ENCODE peak calls at places on chromosomes 3 and 15, in seven cellular contexts. One of them, this sample, is unnamed.

GRCh38 chr3:134485075-134485536 is 679 bp downstream of the ANAPC13 start:
- DNase-seq in ovary: peak
- DNase-seq in hepatocyte: peak
- DNase-seq in astrocyte of the cerebellum: no peak
- DNase-seq in heart right ventricle: no peak
- DNase-seq in AG04450: no peak
- DNase-seq in fibroblast of lung: no peak
- DNase-seq in this sample: no peak

GRCh38 chr15:68154923-68155559 is 50.1 kb downstream of the CALML4 start:
- DNase-seq in ovary: peak
- DNase-seq in hepatocyte: peak
- DNase-seq in astrocyte of the cerebellum: peak
- DNase-seq in heart right ventricle: no peak
- DNase-seq in AG04450: peak
- DNase-seq in fibroblast of lung: peak
- DNase-seq in this sample: peak

GRCh38 chr3:53102601-53103147 is 27.6 kb downstream of the RFT1 start:
- DNase-seq in ovary: no peak
- DNase-seq in hepatocyte: no peak
- DNase-seq in astrocyte of the cerebellum: no peak
- DNase-seq in heart right ventricle: no peak
- DNase-seq in AG04450: no peak
- DNase-seq in fibroblast of lung: no peak
- DNase-seq in this sample: no peak

GRCh38 chr3:158313344-158313927 is 203.5 kb downstream of the RSRC1 start:
- DNase-seq in ovary: no peak
- DNase-seq in hepatocyte: peak
- DNase-seq in astrocyte of the cerebellum: no peak
- DNase-seq in heart right ventricle: no peak
- DNase-seq in AG04450: no peak
- DNase-seq in fibroblast of lung: peak
- DNase-seq in this sample: peak

GRCh38 chr15:62477929-62478328 is 312.8 kb upstream of the C2CD4B start:
- DNase-seq in ovary: no peak
- DNase-seq in hepatocyte: no peak
- DNase-seq in astrocyte of the cerebellum: no peak
- DNase-seq in heart right ventricle: no peak
- DNase-seq in AG04450: no peak
- DNase-seq in fibroblast of lung: no peak
- DNase-seq in this sample: no peak

GRCh38 chr3:128753715-128754114 is 27.7 kb downstream of the RAB7A start:
- DNase-seq in ovary: no peak
- DNase-seq in hepatocyte: no peak
- DNase-seq in astrocyte of the cerebellum: no peak
- DNase-seq in heart right ventricle: no peak
- DNase-seq in AG04450: no peak
- DNase-seq in fibroblast of lung: no peak
- DNase-seq in this sample: no peak

GRCh38 chr15:47349179-47349578 is 368.1 kb upstream of the SEMA6D start:
- DNase-seq in ovary: no peak
- DNase-seq in hepatocyte: no peak
- DNase-seq in astrocyte of the cerebellum: no peak
- DNase-seq in heart right ventricle: no peak
- DNase-seq in AG04450: no peak
- DNase-seq in fibroblast of lung: no peak
- DNase-seq in this sample: no peak

GRCh38 chr3:72143322-72143721 is 358.4 kb upstream of the PROK2 start:
- DNase-seq in ovary: no peak
- DNase-seq in hepatocyte: no peak
- DNase-seq in astrocyte of the cerebellum: no peak
- DNase-seq in heart right ventricle: no peak
- DNase-seq in AG04450: no peak
- DNase-seq in fibroblast of lung: peak
- DNase-seq in this sample: no peak

GRCh38 chr3:71131385-71131871 is 452.1 kb downstream of the FOXP1 start:
- DNase-seq in ovary: no peak
- DNase-seq in hepatocyte: no peak
- DNase-seq in astrocyte of the cerebellum: no peak
- DNase-seq in heart right ventricle: no peak
- DNase-seq in AG04450: no peak
- DNase-seq in fibroblast of lung: no peak
- DNase-seq in this sample: no peak

GRCh38 chr15:88695046-88695445 is 56.2 kb downstream of the ISG20 start:
- DNase-seq in ovary: no peak
- DNase-seq in hepatocyte: no peak
- DNase-seq in astrocyte of the cerebellum: no peak
- DNase-seq in heart right ventricle: no peak
- DNase-seq in AG04450: no peak
- DNase-seq in fibroblast of lung: no peak
- DNase-seq in this sample: no peak

GRCh38 chr3:114649331-114649730 is 355.5 kb downstream of the TIGIT start:
- DNase-seq in ovary: no peak
- DNase-seq in hepatocyte: no peak
- DNase-seq in astrocyte of the cerebellum: no peak
- DNase-seq in heart right ventricle: no peak
- DNase-seq in AG04450: no peak
- DNase-seq in fibroblast of lung: no peak
- DNase-seq in this sample: no peak

GRCh38 chr3:155370198-155370597 is 76.7 kb upstream of the STRIT1 start:
- DNase-seq in ovary: no peak
- DNase-seq in hepatocyte: no peak
- DNase-seq in astrocyte of the cerebellum: no peak
- DNase-seq in heart right ventricle: peak
- DNase-seq in AG04450: no peak
- DNase-seq in fibroblast of lung: no peak
- DNase-seq in this sample: no peak

GRCh38 chr15:63891079-63891762 is 57.5 kb upstream of the HERC1 start:
- DNase-seq in ovary: peak
- DNase-seq in hepatocyte: peak
- DNase-seq in astrocyte of the cerebellum: peak
- DNase-seq in heart right ventricle: peak
- DNase-seq in AG04450: peak
- DNase-seq in fibroblast of lung: peak
- DNase-seq in this sample: peak

GRCh38 chr3:143479727-143480126 is 360.2 kb downstream of the CHST2 start:
- DNase-seq in ovary: no peak
- DNase-seq in hepatocyte: no peak
- DNase-seq in astrocyte of the cerebellum: no peak
- DNase-seq in heart right ventricle: no peak
- DNase-seq in AG04450: no peak
- DNase-seq in fibroblast of lung: no peak
- DNase-seq in this sample: no peak

DNA sequence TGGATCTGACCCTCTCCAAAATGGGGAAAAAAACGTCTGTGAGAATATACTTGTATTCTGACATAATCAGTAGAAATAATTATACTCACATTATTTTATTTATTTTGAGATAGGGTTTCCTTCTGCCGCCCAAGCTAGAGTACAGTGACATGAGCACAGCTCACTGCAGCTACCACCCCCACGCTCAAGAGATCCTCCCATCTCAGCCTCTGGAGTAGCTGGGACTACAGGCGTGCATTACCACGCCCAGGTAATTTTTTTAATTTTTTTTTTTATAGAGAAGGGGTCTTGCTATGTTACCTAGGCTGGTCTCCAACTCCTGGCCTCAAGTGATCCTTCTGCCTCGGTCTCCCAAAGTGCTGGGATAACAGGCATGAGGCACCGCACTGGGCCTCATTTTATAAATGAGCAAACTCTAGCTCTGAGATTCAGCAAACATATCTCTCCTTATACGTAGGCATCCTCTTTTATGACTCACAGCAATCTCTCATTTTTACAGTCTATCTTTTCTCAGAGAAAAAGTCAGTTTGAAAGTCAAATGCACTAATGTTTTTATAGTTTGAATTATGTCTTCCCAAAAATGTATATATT is 986 bp upstream of the VGLL3 start:
- DNase-seq in ovary: no peak
- DNase-seq in hepatocyte: no peak
- DNase-seq in astrocyte of the cerebellum: no peak
- DNase-seq in heart right ventricle: no peak
- DNase-seq in AG04450: no peak
- DNase-seq in fibroblast of lung: no peak
- DNase-seq in this sample: no peak
- H3K4me3 ChIP-seq in ovary: no peak
- H3K4me3 ChIP-seq in hepatocyte: no peak
- H3K4me3 ChIP-seq in astrocyte of the cerebellum: peak
- H3K4me3 ChIP-seq in heart right ventricle: peak
- H3K4me3 ChIP-seq in AG04450: peak
- H3K4me3 ChIP-seq in fibroblast of lung: peak
- H3K4me3 ChIP-seq in this sample: peak

GRCh38 chr3:9837701-9838582 is 5.9 kb downstream of the RPUSD3 start:
- DNase-seq in ovary: no peak
- DNase-seq in hepatocyte: no peak
- DNase-seq in astrocyte of the cerebellum: no peak
- DNase-seq in heart right ventricle: no peak
- DNase-seq in AG04450: no peak
- DNase-seq in fibroblast of lung: no peak
- DNase-seq in this sample: no peak
- H3K4me3 ChIP-seq in ovary: no peak
- H3K4me3 ChIP-seq in hepatocyte: no peak
- H3K4me3 ChIP-seq in astrocyte of the cerebellum: no peak
- H3K4me3 ChIP-seq in heart right ventricle: no peak
- H3K4me3 ChIP-seq in AG04450: no peak
- H3K4me3 ChIP-seq in fibroblast of lung: no peak
- H3K4me3 ChIP-seq in this sample: no peak

GRCh38 chr3:177057768-177058167 is 139.5 kb downstream of the TBL1XR1 start:
- DNase-seq in ovary: no peak
- DNase-seq in hepatocyte: no peak
- DNase-seq in astrocyte of the cerebellum: no peak
- DNase-seq in heart right ventricle: no peak
- DNase-seq in AG04450: no peak
- DNase-seq in fibroblast of lung: no peak
- DNase-seq in this sample: peak
- H3K4me3 ChIP-seq in ovary: no peak
- H3K4me3 ChIP-seq in hepatocyte: no peak
- H3K4me3 ChIP-seq in astrocyte of the cerebellum: no peak
- H3K4me3 ChIP-seq in heart right ventricle: no peak
- H3K4me3 ChIP-seq in AG04450: no peak
- H3K4me3 ChIP-seq in fibroblast of lung: no peak
- H3K4me3 ChIP-seq in this sample: no peak

DNA sequence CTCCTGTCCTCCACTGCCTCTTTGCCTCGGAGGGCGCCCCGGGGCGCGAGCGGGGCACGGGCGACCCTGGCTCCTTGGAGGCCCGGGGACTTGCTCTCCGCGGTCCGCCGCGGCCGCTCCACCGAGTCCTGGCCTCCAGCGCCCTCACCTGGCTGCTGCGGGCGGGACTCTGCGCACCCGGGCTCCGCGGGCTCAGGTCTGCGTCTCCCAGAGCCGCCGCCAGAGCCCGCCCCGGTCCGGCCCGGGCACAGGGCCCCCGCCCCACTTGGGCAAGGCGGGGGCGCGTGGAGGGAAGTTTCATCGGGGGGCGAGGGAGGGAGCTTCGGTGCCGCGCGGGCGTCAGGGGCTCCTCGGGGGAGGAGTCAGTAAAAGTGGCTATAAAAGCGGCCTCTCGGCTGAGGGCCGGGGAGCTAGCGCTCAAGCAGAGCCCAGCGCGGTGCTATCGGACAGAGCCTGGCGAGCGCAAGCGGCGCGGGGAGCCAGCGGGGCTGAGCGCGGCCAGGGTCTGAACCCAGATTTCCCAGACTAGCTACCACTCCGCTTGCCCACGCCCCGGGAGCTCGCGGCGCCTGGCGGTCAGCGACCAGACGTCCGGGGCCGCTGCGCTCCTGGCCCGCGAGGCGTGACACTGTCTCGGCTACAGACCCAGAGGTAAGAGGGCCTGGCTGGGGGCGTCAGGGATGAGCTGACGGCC is at the start of gene CEMIP:
- DNase-seq in ovary: peak
- DNase-seq in hepatocyte: peak
- DNase-seq in astrocyte of the cerebellum: peak
- DNase-seq in heart right ventricle: peak
- DNase-seq in AG04450: peak
- DNase-seq in fibroblast of lung: peak
- DNase-seq in this sample: peak
- H3K4me3 ChIP-seq in ovary: peak
- H3K4me3 ChIP-seq in hepatocyte: peak
- H3K4me3 ChIP-seq in astrocyte of the cerebellum: peak
- H3K4me3 ChIP-seq in heart right ventricle: peak
- H3K4me3 ChIP-seq in AG04450: peak
- H3K4me3 ChIP-seq in fibroblast of lung: peak
- H3K4me3 ChIP-seq in this sample: no peak

GRCh38 chr3:183701744-183702143 is 4.1 kb downstream of the YEATS2 start:
- DNase-seq in ovary: no peak
- DNase-seq in hepatocyte: peak
- DNase-seq in astrocyte of the cerebellum: no peak
- DNase-seq in heart right ventricle: no peak
- DNase-seq in AG04450: no peak
- DNase-seq in fibroblast of lung: no peak
- DNase-seq in this sample: no peak
- H3K4me3 ChIP-seq in ovary: no peak
- H3K4me3 ChIP-seq in hepatocyte: no peak
- H3K4me3 ChIP-seq in astrocyte of the cerebellum: no peak
- H3K4me3 ChIP-seq in heart right ventricle: no peak
- H3K4me3 ChIP-seq in AG04450: no peak
- H3K4me3 ChIP-seq in fibroblast of lung: no peak
- H3K4me3 ChIP-seq in this sample: no peak

GRCh38 chr3:170528731-170529130 is 57.1 kb downstream of the SLC7A14 start:
- DNase-seq in ovary: no peak
- DNase-seq in hepatocyte: no peak
- DNase-seq in astrocyte of the cerebellum: no peak
- DNase-seq in heart right ventricle: no peak
- DNase-seq in AG04450: no peak
- DNase-seq in fibroblast of lung: no peak
- DNase-seq in this sample: peak
- H3K4me3 ChIP-seq in ovary: no peak
- H3K4me3 ChIP-seq in hepatocyte: no peak
- H3K4me3 ChIP-seq in astrocyte of the cerebellum: no peak
- H3K4me3 ChIP-seq in heart right ventricle: no peak
- H3K4me3 ChIP-seq in AG04450: no peak
- H3K4me3 ChIP-seq in fibroblast of lung: no peak
- H3K4me3 ChIP-seq in this sample: no peak

DNA sequence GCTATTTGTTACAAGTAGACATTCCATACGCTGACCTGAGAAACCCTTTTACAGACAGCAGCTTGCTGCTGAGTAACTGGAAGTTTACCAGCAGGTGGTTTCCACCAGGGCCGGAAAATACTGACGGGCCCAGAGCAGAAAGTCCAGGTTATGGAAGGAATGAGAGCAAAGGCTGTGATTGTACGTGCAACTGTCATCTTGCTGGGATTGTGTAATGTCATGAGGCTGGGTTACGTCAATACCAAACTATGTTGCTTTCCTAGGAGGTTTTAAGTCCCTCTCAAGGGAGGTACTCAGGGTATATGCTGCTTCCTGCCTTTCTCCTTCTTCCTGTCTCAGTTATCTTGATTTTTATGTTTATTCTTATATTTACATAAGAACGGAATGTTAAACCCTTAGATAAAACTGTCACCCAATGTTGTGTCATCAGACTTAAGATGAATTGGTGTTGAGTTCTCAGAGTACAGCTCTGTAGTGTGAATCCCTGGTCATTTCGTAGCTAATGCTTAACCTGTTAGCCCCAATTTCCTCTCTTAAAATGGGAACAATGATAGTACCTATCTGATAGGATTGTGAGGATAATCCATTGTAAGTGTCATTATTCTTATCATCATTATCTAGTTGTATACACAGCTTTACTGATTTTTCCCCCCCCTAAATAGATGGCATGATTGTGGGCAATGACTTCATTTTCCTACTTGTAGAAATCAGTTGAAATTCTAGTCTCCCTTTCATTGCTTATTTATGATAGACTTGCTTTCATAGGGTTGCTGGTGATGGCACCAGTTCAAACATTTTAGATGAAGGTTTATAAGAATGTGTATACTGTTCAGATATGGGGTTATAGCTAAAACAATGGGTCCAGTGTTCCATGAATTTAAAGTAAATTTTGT is 101.4 kb downstream of the FNDC3B start:
- DNase-seq in ovary: no peak
- DNase-seq in hepatocyte: peak
- DNase-seq in astrocyte of the cerebellum: peak
- DNase-seq in heart right ventricle: no peak
- DNase-seq in AG04450: peak
- DNase-seq in fibroblast of lung: peak
- DNase-seq in this sample: peak
- H3K4me3 ChIP-seq in ovary: no peak
- H3K4me3 ChIP-seq in hepatocyte: no peak
- H3K4me3 ChIP-seq in astrocyte of the cerebellum: no peak
- H3K4me3 ChIP-seq in heart right ventricle: no peak
- H3K4me3 ChIP-seq in AG04450: no peak
- H3K4me3 ChIP-seq in fibroblast of lung: no peak
- H3K4me3 ChIP-seq in this sample: no peak

This sample was measured in SJCRH30.